ENCODE peak calls at places on chromosomes 2 and 18, in six cellular contexts. H is PC-3, Q is colonic mucosa, O is cardiac fibroblast, I is heart right ventricle, L is brain microvascular endothelial cell. X is an unnamed sample.

GRCh38 chr2:147630585-147630984 is 214.2 kb upstream of the ACVR2A start:
- DNase-seq in L (no peak), I (no peak), O (no peak), H (no peak), Q (peak), X (no peak)

GRCh38 chr2:161954103-161954502 is 119.9 kb downstream of the DPP4 start:
- DNase-seq in H (no peak), O (no peak), L (no peak), I (no peak), Q (no peak), X (no peak)

GRCh38 chr2:95234286-95234785 is 27.0 kb downstream of the ZNF892 start:
- DNase-seq in H (no peak), L (no peak), O (no peak), I (no peak), Q (no peak), X (no peak)

GRCh38 chr18:28767781-28768211 is 590.9 kb upstream of the CDH2 start:
- DNase-seq in Q (no peak), L (peak), O (peak), I (no peak), H (peak), X (no peak)

GRCh38 chr2:121071058-121071504 is 213.9 kb downstream of the TFCP2L1 start:
- DNase-seq in O (peak), H (peak), L (peak), I (peak), Q (peak), X (no peak)

GRCh38 chr2:226140594-226140993 is 659.0 kb downstream of the IRS1 start:
- DNase-seq in I (no peak), H (no peak), Q (no peak), O (no peak), L (no peak), X (no peak)

GRCh38 chr2:164504253-164504652 is 117.0 kb downstream of the GRB14 start:
- DNase-seq in L (no peak), I (no peak), H (peak), O (peak), Q (no peak), X (peak)

GRCh38 chr2:192775461-192776262 is 580.9 kb upstream of the TMEFF2 start:
- DNase-seq in I (no peak), Q (no peak), H (no peak), L (no peak), O (no peak), X (no peak)

GRCh38 chr2:116319935-116320334 is 1494.6 kb upstream of the DDX18 start:
- DNase-seq in Q (no peak), I (no peak), H (no peak), L (no peak), O (no peak), X (no peak)

GRCh38 chr2:183371545-183371944 is 247.3 kb downstream of the NUP35 start:
- DNase-seq in Q (no peak), L (peak), H (no peak), O (no peak), I (no peak), X (no peak)

GRCh38 chr2:28355521-28356094 is 37.0 kb upstream of the FOSL2 start:
- DNase-seq in H (no peak), Q (no peak), L (no peak), I (peak), O (no peak), X (no peak)

GRCh38 chr2:72115361-72116080 is 32.1 kb downstream of the CYP26B1 start:
- DNase-seq in O (peak), L (peak), I (no peak), Q (peak), H (peak), X (peak)